ENCODE peak calls at places on chromosomes 16 and 17, in nine cellular contexts. One of them, this sample, is unnamed.

GRCh38 chr17:47996201-47996600 is 25.3 kb downstream of the CDK5RAP3 start:
- DNase-seq in hippocampal formation: no peak
- DNase-seq in GM12865: no peak
- DNase-seq in amniotic stem cell: no peak
- DNase-seq in activated CD8-positive, alpha-beta memory T cell treated with anti-CD3 and anti-CD28 coated beads for 24 hours: no peak
- DNase-seq in stimulated activated CD4-positive, alpha-beta T cell treated with anti-CD3 and anti-CD28 coated beads, Interleukin-15, amount 100 ng/mL, for 1 hour: no peak
- DNase-seq in cardiac fibroblast: no peak
- DNase-seq in GM10248: no peak
- DNase-seq in GF-D8: no peak
- DNase-seq in this sample: no peak

GRCh38 chr17:41521574-41522261 is 3.0 kb upstream of the KRT15 start:
- DNase-seq in hippocampal formation: no peak
- DNase-seq in GM12865: no peak
- DNase-seq in amniotic stem cell: peak
- DNase-seq in activated CD8-positive, alpha-beta memory T cell treated with anti-CD3 and anti-CD28 coated beads for 24 hours: no peak
- DNase-seq in stimulated activated CD4-positive, alpha-beta T cell treated with anti-CD3 and anti-CD28 coated beads, Interleukin-15, amount 100 ng/mL, for 1 hour: no peak
- DNase-seq in cardiac fibroblast: peak
- DNase-seq in GM10248: no peak
- DNase-seq in GF-D8: no peak
- DNase-seq in this sample: no peak

GRCh38 chr17:75624021-75624420 is 9.2 kb upstream of the SMIM5 start:
- DNase-seq in hippocampal formation: no peak
- DNase-seq in GM12865: no peak
- DNase-seq in amniotic stem cell: no peak
- DNase-seq in activated CD8-positive, alpha-beta memory T cell treated with anti-CD3 and anti-CD28 coated beads for 24 hours: no peak
- DNase-seq in stimulated activated CD4-positive, alpha-beta T cell treated with anti-CD3 and anti-CD28 coated beads, Interleukin-15, amount 100 ng/mL, for 1 hour: no peak
- DNase-seq in cardiac fibroblast: no peak
- DNase-seq in GM10248: no peak
- DNase-seq in GF-D8: no peak
- DNase-seq in this sample: no peak

GRCh38 chr16:11447836-11448235 is 102.6 kb downstream of the RMI2 start:
- DNase-seq in hippocampal formation: no peak
- DNase-seq in GM12865: no peak
- DNase-seq in amniotic stem cell: no peak
- DNase-seq in activated CD8-positive, alpha-beta memory T cell treated with anti-CD3 and anti-CD28 coated beads for 24 hours: no peak
- DNase-seq in stimulated activated CD4-positive, alpha-beta T cell treated with anti-CD3 and anti-CD28 coated beads, Interleukin-15, amount 100 ng/mL, for 1 hour: no peak
- DNase-seq in cardiac fibroblast: no peak
- DNase-seq in GM10248: no peak
- DNase-seq in GF-D8: no peak
- DNase-seq in this sample: no peak

GRCh38 chr17:62075308-62075815 is 10.3 kb upstream of the MED13 start:
- DNase-seq in hippocampal formation: no peak
- DNase-seq in GM12865: peak
- DNase-seq in amniotic stem cell: no peak
- DNase-seq in activated CD8-positive, alpha-beta memory T cell treated with anti-CD3 and anti-CD28 coated beads for 24 hours: no peak
- DNase-seq in stimulated activated CD4-positive, alpha-beta T cell treated with anti-CD3 and anti-CD28 coated beads, Interleukin-15, amount 100 ng/mL, for 1 hour: no peak
- DNase-seq in cardiac fibroblast: no peak
- DNase-seq in GM10248: no peak
- DNase-seq in GF-D8: no peak
- DNase-seq in this sample: no peak

GRCh38 chr16:53369921-53370320 is 64.3 kb upstream of the RBL2 start:
- DNase-seq in hippocampal formation: no peak
- DNase-seq in GM12865: no peak
- DNase-seq in amniotic stem cell: no peak
- DNase-seq in activated CD8-positive, alpha-beta memory T cell treated with anti-CD3 and anti-CD28 coated beads for 24 hours: no peak
- DNase-seq in stimulated activated CD4-positive, alpha-beta T cell treated with anti-CD3 and anti-CD28 coated beads, Interleukin-15, amount 100 ng/mL, for 1 hour: no peak
- DNase-seq in cardiac fibroblast: peak
- DNase-seq in GM10248: no peak
- DNase-seq in GF-D8: peak
- DNase-seq in this sample: no peak

GRCh38 chr17:81002409-81003361 is 11.0 kb downstream of the CHMP6 start:
- DNase-seq in hippocampal formation: no peak
- DNase-seq in GM12865: no peak
- DNase-seq in amniotic stem cell: no peak
- DNase-seq in activated CD8-positive, alpha-beta memory T cell treated with anti-CD3 and anti-CD28 coated beads for 24 hours: no peak
- DNase-seq in stimulated activated CD4-positive, alpha-beta T cell treated with anti-CD3 and anti-CD28 coated beads, Interleukin-15, amount 100 ng/mL, for 1 hour: no peak
- DNase-seq in cardiac fibroblast: peak
- DNase-seq in GM10248: no peak
- DNase-seq in GF-D8: no peak
- DNase-seq in this sample: peak

GRCh38 chr16:88303890-88304819 is 78.6 kb upstream of the ZNF469 start:
- DNase-seq in hippocampal formation: no peak
- DNase-seq in GM12865: no peak
- DNase-seq in amniotic stem cell: peak
- DNase-seq in activated CD8-positive, alpha-beta memory T cell treated with anti-CD3 and anti-CD28 coated beads for 24 hours: no peak
- DNase-seq in stimulated activated CD4-positive, alpha-beta T cell treated with anti-CD3 and anti-CD28 coated beads, Interleukin-15, amount 100 ng/mL, for 1 hour: no peak
- DNase-seq in cardiac fibroblast: peak
- DNase-seq in GM10248: no peak
- DNase-seq in GF-D8: no peak
- DNase-seq in this sample: no peak

GRCh38 chr16:57637424-57637823 is 9.0 kb downstream of the ADGRG1 start:
- DNase-seq in hippocampal formation: peak
- DNase-seq in GM12865: no peak
- DNase-seq in amniotic stem cell: no peak
- DNase-seq in activated CD8-positive, alpha-beta memory T cell treated with anti-CD3 and anti-CD28 coated beads for 24 hours: no peak
- DNase-seq in stimulated activated CD4-positive, alpha-beta T cell treated with anti-CD3 and anti-CD28 coated beads, Interleukin-15, amount 100 ng/mL, for 1 hour: no peak
- DNase-seq in cardiac fibroblast: peak
- DNase-seq in GM10248: no peak
- DNase-seq in GF-D8: no peak
- DNase-seq in this sample: peak

GRCh38 chr16:66133641-66134402 is 232.7 kb upstream of the CDH5 start:
- DNase-seq in hippocampal formation: no peak
- DNase-seq in GM12865: no peak
- DNase-seq in amniotic stem cell: no peak
- DNase-seq in activated CD8-positive, alpha-beta memory T cell treated with anti-CD3 and anti-CD28 coated beads for 24 hours: no peak
- DNase-seq in stimulated activated CD4-positive, alpha-beta T cell treated with anti-CD3 and anti-CD28 coated beads, Interleukin-15, amount 100 ng/mL, for 1 hour: no peak
- DNase-seq in cardiac fibroblast: no peak
- DNase-seq in GM10248: no peak
- DNase-seq in GF-D8: no peak
- DNase-seq in this sample: no peak

GRCh38 chr16:80946481-80946880 is 60.2 kb downstream of the CMC2 start:
- DNase-seq in hippocampal formation: no peak
- DNase-seq in GM12865: no peak
- DNase-seq in amniotic stem cell: no peak
- DNase-seq in activated CD8-positive, alpha-beta memory T cell treated with anti-CD3 and anti-CD28 coated beads for 24 hours: no peak
- DNase-seq in stimulated activated CD4-positive, alpha-beta T cell treated with anti-CD3 and anti-CD28 coated beads, Interleukin-15, amount 100 ng/mL, for 1 hour: no peak
- DNase-seq in cardiac fibroblast: no peak
- DNase-seq in GM10248: no peak
- DNase-seq in GF-D8: no peak
- DNase-seq in this sample: no peak

GRCh38 chr16:50037791-50038190 is 12.8 kb downstream of the CNEP1R1 start:
- DNase-seq in hippocampal formation: no peak
- DNase-seq in GM12865: no peak
- DNase-seq in amniotic stem cell: no peak
- DNase-seq in activated CD8-positive, alpha-beta memory T cell treated with anti-CD3 and anti-CD28 coated beads for 24 hours: no peak
- DNase-seq in stimulated activated CD4-positive, alpha-beta T cell treated with anti-CD3 and anti-CD28 coated beads, Interleukin-15, amount 100 ng/mL, for 1 hour: no peak
- DNase-seq in cardiac fibroblast: peak
- DNase-seq in GM10248: no peak
- DNase-seq in GF-D8: peak
- DNase-seq in this sample: no peak

GRCh38 chr17:55510986-55511721 is at the start of gene SMIM36:
- DNase-seq in hippocampal formation: no peak
- DNase-seq in GM12865: no peak
- DNase-seq in amniotic stem cell: no peak
- DNase-seq in activated CD8-positive, alpha-beta memory T cell treated with anti-CD3 and anti-CD28 coated beads for 24 hours: no peak
- DNase-seq in stimulated activated CD4-positive, alpha-beta T cell treated with anti-CD3 and anti-CD28 coated beads, Interleukin-15, amount 100 ng/mL, for 1 hour: no peak
- DNase-seq in cardiac fibroblast: no peak
- DNase-seq in GM10248: no peak
- DNase-seq in GF-D8: no peak
- DNase-seq in this sample: no peak

GRCh38 chr17:1742371-1743093 is at the start of gene SERPINF2:
- DNase-seq in hippocampal formation: no peak
- DNase-seq in GM12865: no peak
- DNase-seq in amniotic stem cell: no peak
- DNase-seq in activated CD8-positive, alpha-beta memory T cell treated with anti-CD3 and anti-CD28 coated beads for 24 hours: no peak
- DNase-seq in stimulated activated CD4-positive, alpha-beta T cell treated with anti-CD3 and anti-CD28 coated beads, Interleukin-15, amount 100 ng/mL, for 1 hour: no peak
- DNase-seq in cardiac fibroblast: no peak
- DNase-seq in GM10248: no peak
- DNase-seq in GF-D8: no peak
- DNase-seq in this sample: no peak

GRCh38 chr17:48002920-48003685 is 32.2 kb downstream of the CDK5RAP3 start:
- DNase-seq in hippocampal formation: no peak
- DNase-seq in GM12865: no peak
- DNase-seq in amniotic stem cell: no peak
- DNase-seq in activated CD8-positive, alpha-beta memory T cell treated with anti-CD3 and anti-CD28 coated beads for 24 hours: no peak
- DNase-seq in stimulated activated CD4-positive, alpha-beta T cell treated with anti-CD3 and anti-CD28 coated beads, Interleukin-15, amount 100 ng/mL, for 1 hour: no peak
- DNase-seq in cardiac fibroblast: no peak
- DNase-seq in GM10248: no peak
- DNase-seq in GF-D8: no peak
- DNase-seq in this sample: no peak